ENCODE peak calls at places on chromosomes 3 and 15, in ten cellular contexts. V is mammary epithelial cell, Y is thoracic aorta, Q is endothelial cell, E is glutamatergic neuron, I is cardiac fibroblast, P is fibroblast of the aortic adventitia, X is dorsolateral prefrontal cortex, Z is A549, O is uterus. M is an unnamed sample.

GRCh38 chr3:50245831-50246516 is 10.0 kb downstream of the GNAI2 start:
- DNase-seq in I (peak; percentile 90), O (peak; percentile 92), P (peak; percentile 82), Y (peak; percentile 77), X (peak; percentile 88), Z (peak; percentile 78), V (no peak), Q (peak; percentile 99), E (peak; percentile 96), M (peak; percentile 95)

GRCh38 chr3:51686512-51687215 is 15.6 kb downstream of the TEX264 start:
- DNase-seq in X (no peak), O (peak; percentile 62), Y (no peak), P (peak; percentile 24), E (no peak), Q (no peak), V (peak; percentile 80), I (peak; percentile 66), Z (no peak), M (peak; percentile 54)

GRCh38 chr3:99250272-99250671 is 348.8 kb upstream of the DCBLD2 start:
- DNase-seq in O (no peak), E (no peak), Q (no peak), I (no peak), V (peak; percentile 78), X (no peak), Y (no peak), P (no peak), Z (no peak), M (no peak)

GRCh38 chr3:78641703-78642102 is 1126.1 kb downstream of the ROBO1 start:
- DNase-seq in V (peak; percentile 25), Q (no peak), I (no peak), O (no peak), Y (no peak), X (no peak), P (no peak), Z (no peak), E (no peak), M (no peak)

GRCh38 chr3:186400677-186401076 is 38.6 kb upstream of the DGKG start:
- DNase-seq in Z (no peak), I (peak; percentile 19), P (no peak), O (no peak), V (no peak), E (no peak), Y (no peak), Q (no peak), X (no peak), M (no peak)

GRCh38 chr15:79988448-79989117 is 17.6 kb upstream of the BCL2A1 start:
- DNase-seq in P (no peak), E (no peak), O (no peak), V (no peak), X (no peak), Z (no peak), I (no peak), Q (no peak), Y (no peak), M (no peak)

GRCh38 chr3:184332370-184333090 is 4.9 kb upstream of the FAM131A start:
- DNase-seq in Z (no peak), V (peak; percentile 92), P (peak; percentile 85), I (peak; percentile 88), E (no peak), O (no peak), Q (peak; percentile 49), X (no peak), Y (no peak), M (no peak)

GRCh38 chr3:71581451-71581980 is 2.0 kb downstream of the FOXP1 start:
- DNase-seq in O (peak; percentile 41), P (peak; percentile 58), E (peak; percentile 47), V (peak; percentile 57), Y (no peak), I (peak; percentile 21), Q (peak; percentile 41), X (peak; percentile 52), Z (peak; percentile 23), M (peak; percentile 56)

GRCh38 chr3:97910931-97911351 is 61.3 kb downstream of the RIOX2 start:
- DNase-seq in Q (no peak), I (no peak), Y (no peak), V (no peak), P (no peak), Z (no peak), E (no peak), X (no peak), O (no peak), M (no peak)

GRCh38 chr3:68866157-68866556 is 66.2 kb downstream of the TAFA4 start:
- DNase-seq in O (no peak), Z (no peak), E (no peak), I (no peak), Q (no peak), P (no peak), V (peak; percentile 8), X (no peak), Y (no peak), M (no peak)

GRCh38 chr15:57079446-57079845 is 161.0 kb downstream of the TCF12 start:
- DNase-seq in Y (no peak), I (no peak), O (no peak), Q (no peak), E (no peak), V (no peak), X (no peak), P (no peak), Z (no peak), M (no peak)

GRCh38 chr3:102090646-102091045 is 241.3 kb downstream of the NFKBIZ start:
- DNase-seq in Y (no peak), V (no peak), E (no peak), X (no peak), I (no peak), O (no peak), Z (peak; percentile 55), Q (no peak), P (no peak), M (no peak)

GRCh38 chr15:79450648-79451047 is 18.5 kb downstream of the MINAR1 start:
- DNase-seq in V (no peak), Z (no peak), E (no peak), Y (no peak), I (no peak), Q (no peak), P (no peak), O (no peak), X (no peak), M (no peak)

GRCh38 chr3:152779649-152780048 is 55.3 kb upstream of the P2RY1 start:
- DNase-seq in Q (no peak), O (no peak), I (peak; percentile 51), Z (no peak), P (peak; percentile 57), X (no peak), Y (no peak), E (no peak), V (no peak), M (no peak)

GRCh38 chr3:77345009-77345408 is 305.1 kb downstream of the ROBO2 start:
- DNase-seq in X (no peak), I (no peak), P (no peak), Y (no peak), Z (no peak), E (no peak), O (no peak), V (no peak), Q (no peak), M (no peak)

GRCh38 chr3:77342688-77343087 is 302.8 kb downstream of the ROBO2 start:
- DNase-seq in I (no peak), Z (no peak), P (no peak), Q (no peak), O (no peak), Y (no peak), E (no peak), V (no peak), X (no peak), M (no peak)

GRCh38 chr3:77348244-77348855 is 308.5 kb downstream of the ROBO2 start:
- DNase-seq in I (peak; percentile 6), Z (peak; percentile 35), P (no peak), Y (no peak), Q (peak; percentile 53), V (no peak), O (no peak), X (no peak), E (peak; percentile 16), M (no peak)
- TF ChIP-seq CTCF in I (no peak), Z (no peak), P (no peak), Y (no peak), Q (peak; percentile 26), V (no peak), O (no peak), X (no peak), E (peak; percentile 38), M (no peak)

GRCh38 chr3:148202386-148202785 is 495.3 kb upstream of the AGTR1 start:
- DNase-seq in Q (no peak), I (no peak), E (no peak), O (no peak), V (no peak), Z (no peak), Y (no peak), X (no peak), P (no peak), M (no peak)
- TF ChIP-seq CTCF in Q (no peak), I (peak; percentile 9), E (no peak), O (no peak), V (no peak), Z (no peak), Y (no peak), X (peak; percentile 24), P (no peak), M (no peak)

GRCh38 chr15:78290222-78290621 is 9.2 kb downstream of the SKIC8 start:
- DNase-seq in I (no peak), Q (no peak), Z (no peak), V (no peak), P (no peak), E (no peak), X (no peak), O (no peak), Y (no peak), M (no peak)

GRCh38 chr15:78280289-78281072 is 16.1 kb downstream of the DNAJA4 start:
- DNase-seq in Y (no peak), V (no peak), Q (no peak), O (no peak), E (no peak), I (no peak), X (no peak), Z (no peak), P (no peak), M (no peak)

GRCh38 chr15:78282324-78282723 is 17.1 kb downstream of the SKIC8 start:
- DNase-seq in Y (no peak), X (no peak), E (no peak), Q (no peak), O (no peak), P (no peak), Z (no peak), I (no peak), V (no peak), M (no peak)

DNA sequence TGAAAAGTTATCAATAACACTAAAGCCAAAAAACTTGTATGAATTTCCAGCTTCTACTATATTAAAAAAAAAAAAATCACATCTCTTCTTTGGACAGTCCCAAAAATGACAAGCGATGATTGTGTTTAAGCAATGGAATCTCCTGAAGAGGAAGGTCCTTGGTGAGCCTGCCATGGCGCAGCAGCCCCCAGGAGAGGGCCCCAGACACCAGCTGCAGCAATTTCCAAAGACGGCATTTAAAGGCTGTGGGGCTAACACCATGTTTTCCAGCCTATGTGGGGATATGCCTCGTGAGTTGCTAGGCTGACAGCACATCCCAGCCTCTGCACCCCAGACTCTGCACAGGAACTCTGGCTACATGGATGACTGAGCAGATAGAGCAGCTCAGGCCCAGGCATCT is 14.7 kb downstream of the SKIC8 start:
- DNase-seq in O (no peak), X (no peak), Y (no peak), V (no peak), P (no peak), Q (no peak), E (no peak), Z (no peak), I (no peak), M (no peak)
- TF ChIP-seq CTCF in O (no peak), X (no peak), Y (no peak), V (no peak), P (no peak), Q (no peak), E (no peak), Z (no peak), I (peak; percentile 4), M (no peak)

GRCh38 chr3:140303875-140304274 is 368.9 kb downstream of the CLSTN2 start:
- DNase-seq in O (no peak), Z (no peak), V (no peak), E (no peak), P (no peak), X (no peak), I (no peak), Y (no peak), Q (no peak), M (no peak)
- TF ChIP-seq CTCF in O (no peak), Z (no peak), V (no peak), E (no peak), P (no peak), X (no peak), I (no peak), Y (no peak), Q (no peak), M (no peak)

M was measured in activated B cell treated with CpG ODN at 0.5 μM for 24 hours.